ENCODE peak calls at places on chromosome 12, in six cellular contexts. One of them, this sample, is unnamed.

GRCh38 chr12:6963016-6963731 is 7.3 kb downstream of the PHB2 start:
- DNase-seq in mesenchymal stem cell: no peak
- DNase-seq in H9: peak
- DNase-seq in IMR-90: no peak
- DNase-seq in neuronal stem cell: no peak
- DNase-seq in H1: peak
- DNase-seq in this sample: peak

GRCh38 chr12:64390275-64390851 is at the start of gene C12orf56:
- DNase-seq in IMR-90: no peak
- DNase-seq in neuronal stem cell: no peak
- DNase-seq in H1: no peak
- DNase-seq in mesenchymal stem cell: no peak
- DNase-seq in H9: peak
- DNase-seq in this sample: no peak

GRCh38 chr12:25744334-25744733 is 191.3 kb upstream of the LMNTD1 start:
- DNase-seq in H9: no peak
- DNase-seq in mesenchymal stem cell: peak
- DNase-seq in IMR-90: peak
- DNase-seq in neuronal stem cell: no peak
- DNase-seq in H1: no peak
- DNase-seq in this sample: peak

GRCh38 chr12:5988659-5989116 is 43.6 kb upstream of the ANO2 start:
- DNase-seq in H9: peak
- DNase-seq in IMR-90: peak
- DNase-seq in mesenchymal stem cell: peak
- DNase-seq in H1: peak
- DNase-seq in neuronal stem cell: peak
- DNase-seq in this sample: peak

GRCh38 chr12:116172224-116172849 is 105.2 kb downstream of the MED13L start:
- DNase-seq in neuronal stem cell: no peak
- DNase-seq in mesenchymal stem cell: no peak
- DNase-seq in H9: no peak
- DNase-seq in H1: no peak
- DNase-seq in IMR-90: no peak
- DNase-seq in this sample: no peak

GRCh38 chr12:125683748-125684381 is 618.6 kb downstream of the AACS start:
- DNase-seq in H9: peak
- DNase-seq in neuronal stem cell: peak
- DNase-seq in mesenchymal stem cell: no peak
- DNase-seq in IMR-90: no peak
- DNase-seq in H1: peak
- DNase-seq in this sample: peak

GRCh38 chr12:59164991-59165718 is 244.9 kb upstream of the LRIG3 start:
- DNase-seq in H9: no peak
- DNase-seq in H1: no peak
- DNase-seq in mesenchymal stem cell: peak
- DNase-seq in neuronal stem cell: peak
- DNase-seq in IMR-90: peak
- DNase-seq in this sample: peak

GRCh38 chr12:109927622-109928021 is 27.5 kb downstream of the TCHP start:
- DNase-seq in mesenchymal stem cell: peak
- DNase-seq in neuronal stem cell: no peak
- DNase-seq in IMR-90: peak
- DNase-seq in H9: peak
- DNase-seq in H1: peak
- DNase-seq in this sample: no peak

GRCh38 chr12:50039151-50039835 is 14.0 kb upstream of the RACGAP1 start:
- DNase-seq in H1: peak
- DNase-seq in mesenchymal stem cell: peak
- DNase-seq in IMR-90: peak
- DNase-seq in neuronal stem cell: peak
- DNase-seq in H9: peak
- DNase-seq in this sample: peak

GRCh38 chr12:6542209-6543009 is 8.1 kb downstream of the GAPDH start:
- DNase-seq in IMR-90: no peak
- DNase-seq in neuronal stem cell: no peak
- DNase-seq in mesenchymal stem cell: no peak
- DNase-seq in H1: no peak
- DNase-seq in H9: peak
- DNase-seq in this sample: no peak

GRCh38 chr12:24476310-24476709 is 472.6 kb downstream of the BCAT1 start:
- DNase-seq in IMR-90: no peak
- DNase-seq in neuronal stem cell: no peak
- DNase-seq in mesenchymal stem cell: no peak
- DNase-seq in H9: no peak
- DNase-seq in H1: no peak
- DNase-seq in this sample: no peak

GRCh38 chr12:101939856-101940265 is 62.5 kb downstream of the DRAM1 start:
- DNase-seq in H1: peak
- DNase-seq in H9: peak
- DNase-seq in neuronal stem cell: peak
- DNase-seq in IMR-90: peak
- DNase-seq in mesenchymal stem cell: peak
- DNase-seq in this sample: peak

GRCh38 chr12:55693323-55694187 is 14.1 kb downstream of the ITGA7 start:
- DNase-seq in mesenchymal stem cell: no peak
- DNase-seq in IMR-90: no peak
- DNase-seq in H1: no peak
- DNase-seq in neuronal stem cell: no peak
- DNase-seq in H9: peak
- DNase-seq in this sample: no peak

GRCh38 chr12:108955225-108955835 is 65.5 kb downstream of the SVOP start:
- DNase-seq in H9: no peak
- DNase-seq in H1: no peak
- DNase-seq in IMR-90: no peak
- DNase-seq in mesenchymal stem cell: peak
- DNase-seq in neuronal stem cell: no peak
- DNase-seq in this sample: no peak

GRCh38 chr12:65881348-65881961 is 57.2 kb downstream of the HMGA2 start:
- DNase-seq in neuronal stem cell: no peak
- DNase-seq in IMR-90: peak
- DNase-seq in H9: no peak
- DNase-seq in H1: no peak
- DNase-seq in mesenchymal stem cell: peak
- DNase-seq in this sample: no peak

GRCh38 chr12:124764451-124764850 is 99.2 kb downstream of the SCARB1 start:
- DNase-seq in neuronal stem cell: no peak
- DNase-seq in H9: no peak
- DNase-seq in H1: peak
- DNase-seq in mesenchymal stem cell: peak
- DNase-seq in IMR-90: peak
- DNase-seq in this sample: peak

GRCh38 chr12:120902846-120903381 is 1.2 kb downstream of the SPPL3 start:
- DNase-seq in neuronal stem cell: no peak
- DNase-seq in IMR-90: no peak
- DNase-seq in H1: no peak
- DNase-seq in mesenchymal stem cell: no peak
- DNase-seq in H9: no peak
- DNase-seq in this sample: peak

GRCh38 chr12:96401061-96401871 is 1.0 kb upstream of the CDK17 start:
- DNase-seq in H9: no peak
- DNase-seq in H1: no peak
- DNase-seq in IMR-90: peak
- DNase-seq in neuronal stem cell: no peak
- DNase-seq in mesenchymal stem cell: peak
- DNase-seq in this sample: no peak

GRCh38 chr12:42705863-42706262 is 116.3 kb upstream of the PRICKLE1 start:
- DNase-seq in H9: no peak
- DNase-seq in neuronal stem cell: peak
- DNase-seq in IMR-90: peak
- DNase-seq in mesenchymal stem cell: peak
- DNase-seq in H1: no peak
- DNase-seq in this sample: no peak

GRCh38 chr12:50926415-50926814 is 25.9 kb upstream of the HIGD1C start:
- DNase-seq in mesenchymal stem cell: no peak
- DNase-seq in H9: no peak
- DNase-seq in H1: no peak
- DNase-seq in IMR-90: no peak
- DNase-seq in neuronal stem cell: no peak
- DNase-seq in this sample: no peak

GRCh38 chr12:10388611-10389010 is 1.2 kb downstream of the KLRK1 start:
- DNase-seq in H9: no peak
- DNase-seq in mesenchymal stem cell: no peak
- DNase-seq in H1: no peak
- DNase-seq in neuronal stem cell: no peak
- DNase-seq in IMR-90: no peak
- DNase-seq in this sample: no peak

DNA sequence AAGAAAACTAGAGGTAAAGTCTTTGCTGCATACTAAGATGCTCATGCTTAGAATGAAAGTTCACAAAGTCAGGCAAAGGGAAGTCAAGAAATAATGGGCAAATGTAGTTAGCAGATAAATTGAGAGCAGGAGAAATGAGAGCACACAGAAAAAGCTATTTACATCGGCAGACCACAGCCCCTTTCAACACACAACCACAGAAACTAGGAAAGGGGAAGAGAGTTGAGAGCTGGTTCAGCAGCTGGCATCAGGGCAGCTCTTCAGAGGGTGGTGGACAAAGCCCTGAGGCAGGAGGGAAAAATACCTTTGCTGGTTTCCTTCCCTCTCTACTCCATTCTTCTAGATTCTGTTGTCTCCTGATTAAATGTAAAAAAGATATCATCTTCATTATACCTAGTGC is 95.4 kb upstream of the ANO4 start:
- DNase-seq in H1: no peak
- DNase-seq in neuronal stem cell: no peak
- DNase-seq in mesenchymal stem cell: no peak
- DNase-seq in H9: no peak
- DNase-seq in IMR-90: no peak
- DNase-seq in this sample: no peak
- H4K91ac ChIP-seq in H1: no peak
- H4K91ac ChIP-seq in neuronal stem cell: no peak
- H4K91ac ChIP-seq in mesenchymal stem cell: no peak
- H4K91ac ChIP-seq in H9: no peak
- H4K91ac ChIP-seq in IMR-90: no peak
- H4K91ac ChIP-seq in this sample: no peak

GRCh38 chr12:62603061-62603810 is 136.6 kb downstream of the MON2 start:
- DNase-seq in H1: peak
- DNase-seq in H9: peak
- DNase-seq in IMR-90: peak
- DNase-seq in neuronal stem cell: peak
- DNase-seq in mesenchymal stem cell: peak
- DNase-seq in this sample: peak

GRCh38 chr12:62604373-62604772 is 137.7 kb downstream of the MON2 start:
- DNase-seq in mesenchymal stem cell: no peak
- DNase-seq in H1: no peak
- DNase-seq in H9: no peak
- DNase-seq in neuronal stem cell: no peak
- DNase-seq in IMR-90: no peak
- DNase-seq in this sample: no peak

GRCh38 chr12:62604856-62605255 is 138.2 kb downstream of the MON2 start:
- DNase-seq in mesenchymal stem cell: peak
- DNase-seq in H9: no peak
- DNase-seq in IMR-90: peak
- DNase-seq in neuronal stem cell: no peak
- DNase-seq in H1: no peak
- DNase-seq in this sample: peak

GRCh38 chr12:62602445-62603060 is 135.9 kb downstream of the MON2 start:
- DNase-seq in neuronal stem cell: peak
- DNase-seq in mesenchymal stem cell: peak
- DNase-seq in IMR-90: peak
- DNase-seq in H1: peak
- DNase-seq in H9: peak
- DNase-seq in this sample: peak

DNA sequence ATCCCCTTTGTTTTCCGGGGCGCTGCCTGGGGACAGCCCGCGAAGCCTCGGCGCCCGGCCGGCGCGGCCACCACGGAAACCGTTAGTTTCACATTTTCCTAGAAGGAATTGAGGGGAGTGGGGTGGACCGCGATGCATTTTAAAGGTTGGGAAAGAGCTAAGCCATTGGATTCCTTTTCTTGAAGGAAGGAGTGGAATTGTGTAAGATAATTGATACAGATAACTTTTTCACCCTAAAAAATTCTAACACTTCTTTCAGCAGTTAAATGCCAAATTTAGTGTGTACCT is 137.1 kb downstream of the MON2 start:
- DNase-seq in mesenchymal stem cell: no peak
- DNase-seq in IMR-90: no peak
- DNase-seq in neuronal stem cell: no peak
- DNase-seq in H9: no peak
- DNase-seq in H1: no peak
- DNase-seq in this sample: peak
- H2BK120ac ChIP-seq in mesenchymal stem cell: peak
- H2BK120ac ChIP-seq in IMR-90: peak
- H2BK120ac ChIP-seq in neuronal stem cell: no peak
- H2BK120ac ChIP-seq in H9: no peak
- H2BK120ac ChIP-seq in H1: no peak
- H2BK120ac ChIP-seq in this sample: peak

DNA sequence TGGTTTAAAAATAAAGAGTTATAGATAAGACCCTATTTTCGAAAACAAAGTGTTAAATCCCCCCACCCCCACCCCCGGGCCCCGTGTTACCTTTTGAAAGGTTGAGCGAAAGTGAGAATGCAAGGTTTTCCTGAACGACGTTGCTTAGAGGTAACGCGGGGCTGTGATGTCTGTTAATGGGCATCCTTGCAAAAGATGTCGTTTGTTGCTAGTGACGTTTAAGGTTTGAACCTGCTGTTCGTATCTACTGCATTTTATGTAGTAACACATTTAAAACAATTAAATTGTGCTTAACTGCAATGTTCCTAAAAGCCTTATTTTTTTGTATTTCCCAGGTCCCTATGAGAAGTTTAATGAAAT is 1.2 kb downstream of the CPSF6 start:
- DNase-seq in H1: no peak
- DNase-seq in IMR-90: peak
- DNase-seq in neuronal stem cell: no peak
- DNase-seq in H9: no peak
- DNase-seq in mesenchymal stem cell: peak
- DNase-seq in this sample: peak
- H4K8ac ChIP-seq in H1: no peak
- H4K8ac ChIP-seq in IMR-90: no peak
- H4K8ac ChIP-seq in neuronal stem cell: no peak
- H4K8ac ChIP-seq in H9: no peak
- H4K8ac ChIP-seq in mesenchymal stem cell: no peak
- H4K8ac ChIP-seq in this sample: no peak

GRCh38 chr12:39618701-39619100 is 902 bp downstream of the ABCD2 start:
- DNase-seq in neuronal stem cell: no peak
- DNase-seq in H1: no peak
- DNase-seq in mesenchymal stem cell: no peak
- DNase-seq in IMR-90: no peak
- DNase-seq in H9: no peak
- DNase-seq in this sample: no peak

GRCh38 chr12:39620664-39621658 is 1.4 kb upstream of the ABCD2 start:
- DNase-seq in H9: no peak
- DNase-seq in neuronal stem cell: no peak
- DNase-seq in IMR-90: no peak
- DNase-seq in H1: no peak
- DNase-seq in mesenchymal stem cell: peak
- DNase-seq in this sample: no peak

GRCh38 chr12:39621670-39622069 is 2.1 kb upstream of the ABCD2 start:
- DNase-seq in mesenchymal stem cell: no peak
- DNase-seq in neuronal stem cell: no peak
- DNase-seq in H1: no peak
- DNase-seq in IMR-90: no peak
- DNase-seq in H9: no peak
- DNase-seq in this sample: no peak

GRCh38 chr12:39619316-39619659 is 315 bp downstream of the ABCD2 start:
- DNase-seq in H9: no peak
- DNase-seq in neuronal stem cell: no peak
- DNase-seq in mesenchymal stem cell: no peak
- DNase-seq in IMR-90: no peak
- DNase-seq in H1: no peak
- DNase-seq in this sample: no peak

GRCh38 chr12:39619660-39620433 is at the start of gene ABCD2:
- DNase-seq in mesenchymal stem cell: peak
- DNase-seq in IMR-90: peak
- DNase-seq in neuronal stem cell: peak
- DNase-seq in H1: peak
- DNase-seq in H9: peak
- DNase-seq in this sample: peak
- H4K91ac ChIP-seq in mesenchymal stem cell: peak
- H4K91ac ChIP-seq in IMR-90: no peak
- H4K91ac ChIP-seq in neuronal stem cell: no peak
- H4K91ac ChIP-seq in H1: no peak
- H4K91ac ChIP-seq in H9: no peak
- H4K91ac ChIP-seq in this sample: no peak

This sample was measured in trophoblast cell.